ENCODE peak calls at places on chromosomes 7 and 10, in four cellular contexts. One of them, this sample, is unnamed. For H3K36me3, the result is how much of the 10 kb centered on the place peaks cover.

GRCh38 chr7:140342732-140343514 is 55.4 kb downstream of the SLC37A3 start:
- DNase-seq in BJ: no peak
- DNase-seq in CD8-positive, alpha-beta memory T cell: no peak
- DNase-seq in ascending aorta: no peak
- DNase-seq in this sample: no peak

GRCh38 chr7:2257651-2258050 is 15.6 kb downstream of the NUDT1 start:
- DNase-seq in CD8-positive, alpha-beta memory T cell: no peak
- DNase-seq in ascending aorta: no peak
- DNase-seq in BJ: no peak
- DNase-seq in this sample: no peak

GRCh38 chr10:86401588-86402282 is 35.1 kb upstream of the GRID1 start:
- DNase-seq in ascending aorta: no peak
- DNase-seq in CD8-positive, alpha-beta memory T cell: no peak
- DNase-seq in BJ: no peak
- DNase-seq in this sample: no peak

GRCh38 chr10:74730246-74730645 is 96.2 kb upstream of the KAT6B start:
- DNase-seq in BJ: no peak
- DNase-seq in ascending aorta: no peak
- DNase-seq in CD8-positive, alpha-beta memory T cell: no peak
- DNase-seq in this sample: no peak

GRCh38 chr7:118711631-118712156 is 487.2 kb downstream of the ANKRD7 start:
- DNase-seq in ascending aorta: no peak
- DNase-seq in BJ: no peak
- DNase-seq in CD8-positive, alpha-beta memory T cell: no peak
- DNase-seq in this sample: no peak

GRCh38 chr10:114021135-114021534 is 22.5 kb upstream of the ADRB1 start:
- DNase-seq in CD8-positive, alpha-beta memory T cell: no peak
- DNase-seq in ascending aorta: no peak
- DNase-seq in BJ: no peak
- DNase-seq in this sample: no peak

GRCh38 chr7:20288036-20288435 is 42.7 kb upstream of the ITGB8 start:
- DNase-seq in ascending aorta: no peak
- DNase-seq in CD8-positive, alpha-beta memory T cell: no peak
- DNase-seq in BJ: no peak
- DNase-seq in this sample: no peak

GRCh38 chr7:15625456-15625855 is 61.0 kb downstream of the MEOX2 start:
- DNase-seq in CD8-positive, alpha-beta memory T cell: no peak
- DNase-seq in BJ: no peak
- DNase-seq in ascending aorta: no peak
- DNase-seq in this sample: no peak

GRCh38 chr10:45513586-45513985 is 139.6 kb downstream of the ALOX5 start:
- DNase-seq in CD8-positive, alpha-beta memory T cell: no peak
- DNase-seq in ascending aorta: no peak
- DNase-seq in BJ: no peak
- DNase-seq in this sample: no peak

GRCh38 chr7:11843113-11843765 is 11.2 kb upstream of the THSD7A start:
- DNase-seq in BJ: no peak
- DNase-seq in ascending aorta: no peak
- DNase-seq in CD8-positive, alpha-beta memory T cell: no peak
- DNase-seq in this sample: no peak

GRCh38 chr10:131636116-131636515 is 264.7 kb upstream of the PPP2R2D start:
- DNase-seq in BJ: no peak
- DNase-seq in CD8-positive, alpha-beta memory T cell: no peak
- DNase-seq in ascending aorta: no peak
- DNase-seq in this sample: no peak

GRCh38 chr10:14593806-14594205 is 180.9 kb downstream of the FAM107B start:
- DNase-seq in ascending aorta: no peak
- DNase-seq in CD8-positive, alpha-beta memory T cell: no peak
- DNase-seq in BJ: no peak
- DNase-seq in this sample: no peak
- H3K36me3 ChIP-seq in ascending aorta: under half
- H3K36me3 ChIP-seq in CD8-positive, alpha-beta memory T cell: under half
- H3K36me3 ChIP-seq in BJ: under half
- H3K36me3 ChIP-seq in this sample: under half

GRCh38 chr7:102080371-102081243 is 206.1 kb upstream of the SH2B2 start:
- DNase-seq in CD8-positive, alpha-beta memory T cell: no peak
- DNase-seq in BJ: no peak
- DNase-seq in ascending aorta: no peak
- DNase-seq in this sample: no peak
- H3K36me3 ChIP-seq in CD8-positive, alpha-beta memory T cell: under half
- H3K36me3 ChIP-seq in BJ: under half
- H3K36me3 ChIP-seq in ascending aorta: under half
- H3K36me3 ChIP-seq in this sample: under half

DNA sequence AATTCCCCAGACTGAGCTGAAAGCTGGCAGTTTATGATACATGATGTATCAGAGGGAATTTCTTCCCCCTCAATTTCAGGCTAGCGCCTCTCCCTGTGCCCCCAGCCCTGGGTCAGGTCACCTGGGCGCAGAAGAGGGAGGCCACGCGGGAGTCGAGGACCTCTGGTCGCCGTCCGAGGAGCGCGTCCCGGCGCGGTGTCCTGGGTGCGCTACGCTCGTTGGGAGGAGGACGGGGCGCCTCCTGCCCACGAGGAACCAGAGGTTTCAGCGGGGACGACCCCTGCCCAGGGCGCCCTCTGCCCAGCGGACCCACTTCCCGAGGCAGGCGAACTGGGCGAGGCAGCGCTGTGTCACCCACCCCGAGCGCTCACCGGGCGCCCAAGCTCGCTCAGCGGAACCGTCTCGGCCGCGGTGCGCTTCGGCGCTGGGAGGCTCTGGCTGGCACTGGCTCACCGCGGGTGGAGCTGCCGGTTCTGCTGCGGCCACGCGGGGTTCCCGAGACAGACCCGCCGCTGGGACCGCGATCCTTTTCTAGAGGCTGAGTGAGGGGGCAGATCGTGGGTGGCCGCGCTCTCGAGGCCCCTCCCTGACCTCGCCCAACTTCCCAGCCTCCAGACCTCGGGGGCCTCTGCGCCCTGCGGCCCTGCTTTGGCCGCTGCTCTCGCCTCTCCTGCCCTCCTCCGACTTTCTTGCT is at the start of gene FAM237B:
- DNase-seq in BJ: no peak
- DNase-seq in CD8-positive, alpha-beta memory T cell: no peak
- DNase-seq in ascending aorta: no peak
- DNase-seq in this sample: no peak
- H3K36me3 ChIP-seq in BJ: under half
- H3K36me3 ChIP-seq in CD8-positive, alpha-beta memory T cell: under half
- H3K36me3 ChIP-seq in ascending aorta: under half
- H3K36me3 ChIP-seq in this sample: under half

GRCh38 chr10:50310560-50311174 is 59.4 kb upstream of the ASAH2 start:
- DNase-seq in CD8-positive, alpha-beta memory T cell: no peak
- DNase-seq in ascending aorta: no peak
- DNase-seq in BJ: no peak
- DNase-seq in this sample: no peak
- H3K36me3 ChIP-seq in CD8-positive, alpha-beta memory T cell: under half
- H3K36me3 ChIP-seq in ascending aorta: under half
- H3K36me3 ChIP-seq in BJ: under half
- H3K36me3 ChIP-seq in this sample: under half

GRCh38 chr7:34758111-34758601 is 100.1 kb downstream of the NPSR1 start:
- DNase-seq in ascending aorta: no peak
- DNase-seq in CD8-positive, alpha-beta memory T cell: no peak
- DNase-seq in BJ: no peak
- DNase-seq in this sample: no peak

GRCh38 chr7:34761627-34762026 is 103.6 kb downstream of the NPSR1 start:
- DNase-seq in CD8-positive, alpha-beta memory T cell: no peak
- DNase-seq in ascending aorta: no peak
- DNase-seq in BJ: no peak
- DNase-seq in this sample: no peak

GRCh38 chr7:34759477-34760125 is 101.6 kb downstream of the NPSR1 start:
- DNase-seq in ascending aorta: no peak
- DNase-seq in CD8-positive, alpha-beta memory T cell: no peak
- DNase-seq in BJ: no peak
- DNase-seq in this sample: no peak

GRCh38 chr7:34762769-34763168 is 104.8 kb downstream of the NPSR1 start:
- DNase-seq in ascending aorta: no peak
- DNase-seq in CD8-positive, alpha-beta memory T cell: no peak
- DNase-seq in BJ: no peak
- DNase-seq in this sample: no peak

DNA sequence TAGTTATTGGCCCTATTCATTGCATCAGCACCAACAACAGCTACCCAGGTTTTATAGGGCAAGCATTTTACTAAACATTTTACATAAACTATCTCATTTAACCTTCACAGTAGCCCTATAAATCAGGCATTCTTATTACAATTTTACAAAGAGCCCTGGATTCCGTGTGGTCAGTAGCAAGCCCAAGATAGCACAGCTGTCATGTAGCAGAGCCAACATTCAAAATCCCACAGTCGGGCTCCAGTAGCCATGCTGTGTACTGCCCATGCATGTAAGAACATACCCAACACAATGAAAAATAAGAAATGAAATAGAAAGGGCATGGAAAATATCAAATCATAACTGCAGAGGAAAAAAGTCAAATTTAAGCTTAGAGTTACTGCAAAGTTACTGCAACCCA is 102.3 kb downstream of the NPSR1 start:
- DNase-seq in BJ: no peak
- DNase-seq in ascending aorta: no peak
- DNase-seq in CD8-positive, alpha-beta memory T cell: no peak
- DNase-seq in this sample: no peak
- H3K36me3 ChIP-seq in BJ: under half
- H3K36me3 ChIP-seq in ascending aorta: under half
- H3K36me3 ChIP-seq in CD8-positive, alpha-beta memory T cell: under half
- H3K36me3 ChIP-seq in this sample: under half